ENCODE peak calls at places on chromosome 20, in five cellular contexts. One of them, this sample, is unnamed.

GRCh38 chr20:6999381-6999780 is 231.9 kb downstream of the BMP2 start:
- DNase-seq in suprapubic skin: no peak
- DNase-seq in HepG2: no peak
- DNase-seq in uterus: no peak
- DNase-seq in transverse colon: no peak
- DNase-seq in this sample: no peak

GRCh38 chr20:64261138-64261537 is 5.6 kb downstream of the PCMTD2 start:
- DNase-seq in suprapubic skin: peak
- DNase-seq in HepG2: no peak
- DNase-seq in uterus: peak
- DNase-seq in transverse colon: no peak
- DNase-seq in this sample: no peak

GRCh38 chr20:48660788-48661187 is 167.0 kb downstream of the PREX1 start:
- DNase-seq in suprapubic skin: no peak
- DNase-seq in HepG2: no peak
- DNase-seq in uterus: no peak
- DNase-seq in transverse colon: no peak
- DNase-seq in this sample: no peak

GRCh38 chr20:51480507-51481270 is 61.8 kb downstream of the NFATC2 start:
- DNase-seq in suprapubic skin: no peak
- DNase-seq in HepG2: no peak
- DNase-seq in uterus: no peak
- DNase-seq in transverse colon: no peak
- DNase-seq in this sample: no peak

GRCh38 chr20:40019510-40019909 is 669.5 kb downstream of the MAFB start:
- DNase-seq in suprapubic skin: no peak
- DNase-seq in HepG2: no peak
- DNase-seq in uterus: no peak
- DNase-seq in transverse colon: no peak
- DNase-seq in this sample: no peak

GRCh38 chr20:38121741-38122140 is 43.3 kb downstream of the TGM2 start:
- DNase-seq in suprapubic skin: no peak
- DNase-seq in HepG2: no peak
- DNase-seq in uterus: peak
- DNase-seq in transverse colon: no peak
- DNase-seq in this sample: no peak

GRCh38 chr20:47857142-47857993 is 72.1 kb upstream of the SULF2 start:
- DNase-seq in suprapubic skin: no peak
- DNase-seq in HepG2: peak
- DNase-seq in uterus: peak
- DNase-seq in transverse colon: no peak
- DNase-seq in this sample: no peak

GRCh38 chr20:47973519-47974233 is 188.4 kb upstream of the SULF2 start:
- DNase-seq in suprapubic skin: no peak
- DNase-seq in HepG2: peak
- DNase-seq in uterus: peak
- DNase-seq in transverse colon: no peak
- DNase-seq in this sample: no peak

GRCh38 chr20:4916991-4917881 is 84.1 kb downstream of the SLC23A2 start:
- DNase-seq in suprapubic skin: no peak
- DNase-seq in HepG2: no peak
- DNase-seq in uterus: no peak
- DNase-seq in transverse colon: no peak
- DNase-seq in this sample: no peak

GRCh38 chr20:43680976-43681375 is 14.1 kb downstream of the MYBL2 start:
- DNase-seq in suprapubic skin: no peak
- DNase-seq in HepG2: no peak
- DNase-seq in uterus: no peak
- DNase-seq in transverse colon: no peak
- DNase-seq in this sample: no peak

GRCh38 chr20:16647875-16648597 is 74.8 kb upstream of the KIF16B start:
- DNase-seq in suprapubic skin: no peak
- DNase-seq in HepG2: no peak
- DNase-seq in uterus: no peak
- DNase-seq in transverse colon: no peak
- DNase-seq in this sample: no peak

GRCh38 chr20:46028772-46029371 is at the start of gene SLC12A5:
- DNase-seq in suprapubic skin: no peak
- DNase-seq in HepG2: no peak
- DNase-seq in uterus: no peak
- DNase-seq in transverse colon: no peak
- DNase-seq in this sample: no peak

GRCh38 chr20:46025376-46025783 is 3.6 kb upstream of the SLC12A5 start:
- DNase-seq in suprapubic skin: no peak
- DNase-seq in HepG2: no peak
- DNase-seq in uterus: no peak
- DNase-seq in transverse colon: no peak
- DNase-seq in this sample: no peak

GRCh38 chr20:46030290-46031013 is 1.4 kb downstream of the SLC12A5 start:
- DNase-seq in suprapubic skin: no peak
- DNase-seq in HepG2: no peak
- DNase-seq in uterus: no peak
- DNase-seq in transverse colon: no peak
- DNase-seq in this sample: no peak

GRCh38 chr20:46028110-46028509 is 905 bp upstream of the SLC12A5 start:
- DNase-seq in suprapubic skin: no peak
- DNase-seq in HepG2: no peak
- DNase-seq in uterus: no peak
- DNase-seq in transverse colon: no peak
- DNase-seq in this sample: no peak

GRCh38 chr20:46027245-46027853 is 1.7 kb upstream of the SLC12A5 start:
- DNase-seq in suprapubic skin: no peak
- DNase-seq in HepG2: peak
- DNase-seq in uterus: no peak
- DNase-seq in transverse colon: no peak
- DNase-seq in this sample: peak
- TF ChIP-seq POLR2A in suprapubic skin: no peak
- TF ChIP-seq POLR2A in HepG2: no peak
- TF ChIP-seq POLR2A in uterus: no peak
- TF ChIP-seq POLR2A in transverse colon: no peak
- TF ChIP-seq POLR2A in this sample: no peak

GRCh38 chr20:58995461-58996225 is 11.4 kb downstream of the CTSZ start:
- DNase-seq in suprapubic skin: no peak
- DNase-seq in HepG2: peak
- DNase-seq in uterus: no peak
- DNase-seq in transverse colon: no peak
- DNase-seq in this sample: no peak

GRCh38 chr20:58996226-58996611 is 10.8 kb downstream of the CTSZ start:
- DNase-seq in suprapubic skin: no peak
- DNase-seq in HepG2: no peak
- DNase-seq in uterus: no peak
- DNase-seq in transverse colon: no peak
- DNase-seq in this sample: no peak

GRCh38 chr20:58994390-58995159 is 12.5 kb downstream of the CTSZ start:
- DNase-seq in suprapubic skin: no peak
- DNase-seq in HepG2: no peak
- DNase-seq in uterus: no peak
- DNase-seq in transverse colon: no peak
- DNase-seq in this sample: no peak

GRCh38 chr20:58998656-58999055 is 8.4 kb downstream of the CTSZ start:
- DNase-seq in suprapubic skin: no peak
- DNase-seq in HepG2: no peak
- DNase-seq in uterus: no peak
- DNase-seq in transverse colon: peak
- DNase-seq in this sample: no peak

GRCh38 chr20:58997141-58997770 is 9.8 kb downstream of the CTSZ start:
- DNase-seq in suprapubic skin: no peak
- DNase-seq in HepG2: no peak
- DNase-seq in uterus: no peak
- DNase-seq in transverse colon: no peak
- DNase-seq in this sample: no peak
- TF ChIP-seq POLR2A in suprapubic skin: no peak
- TF ChIP-seq POLR2A in HepG2: no peak
- TF ChIP-seq POLR2A in uterus: no peak
- TF ChIP-seq POLR2A in transverse colon: no peak
- TF ChIP-seq POLR2A in this sample: no peak

DNA sequence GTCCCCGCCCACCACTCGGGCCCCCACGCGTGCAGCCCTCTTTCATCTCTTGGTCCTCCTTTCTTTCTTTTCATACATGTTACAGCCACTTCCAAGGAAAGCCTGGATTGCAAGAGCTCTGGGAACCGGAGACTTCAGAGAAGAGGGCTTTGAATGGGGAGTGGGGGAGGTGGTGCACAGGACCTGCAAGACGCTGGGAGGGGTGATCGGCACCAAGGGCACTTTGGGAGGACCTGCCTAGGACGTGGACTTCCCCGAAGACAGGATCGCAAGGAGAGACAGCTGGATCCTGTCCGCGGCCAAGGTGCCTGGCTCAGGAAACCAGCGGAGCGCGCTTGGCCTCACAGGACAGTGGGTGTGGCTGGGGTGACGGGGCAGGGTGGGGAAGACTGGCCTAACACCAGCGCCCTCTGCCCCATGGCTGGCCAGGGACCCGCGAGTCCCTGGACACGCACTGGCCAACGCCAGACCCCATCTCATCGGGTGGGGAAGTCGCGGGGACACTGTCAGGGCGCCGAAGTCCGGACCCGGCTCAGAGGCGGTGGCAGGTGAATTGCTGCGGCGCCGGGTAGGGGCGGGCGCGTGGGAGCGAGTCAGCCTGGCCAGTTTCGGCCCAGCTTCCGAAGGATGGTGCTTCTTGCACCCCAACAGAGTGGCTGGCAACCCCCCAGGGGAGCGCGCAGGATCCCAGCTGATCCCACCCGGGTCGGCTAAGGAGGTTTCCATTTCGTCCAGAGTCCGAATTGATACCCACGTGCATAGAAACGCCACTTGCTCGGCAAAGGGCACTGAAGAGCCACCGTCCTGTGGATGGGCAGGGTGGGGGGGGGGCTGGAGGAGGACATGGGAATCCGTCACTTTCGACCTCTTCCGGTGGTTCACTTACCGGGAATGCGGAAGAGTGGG is 714 bp upstream of the THBD start:
- DNase-seq in suprapubic skin: peak
- DNase-seq in HepG2: no peak
- DNase-seq in uterus: peak
- DNase-seq in transverse colon: no peak
- DNase-seq in this sample: peak
- TF ChIP-seq POLR2A in suprapubic skin: no peak
- TF ChIP-seq POLR2A in HepG2: no peak
- TF ChIP-seq POLR2A in uterus: no peak
- TF ChIP-seq POLR2A in transverse colon: no peak
- TF ChIP-seq POLR2A in this sample: no peak

DNA sequence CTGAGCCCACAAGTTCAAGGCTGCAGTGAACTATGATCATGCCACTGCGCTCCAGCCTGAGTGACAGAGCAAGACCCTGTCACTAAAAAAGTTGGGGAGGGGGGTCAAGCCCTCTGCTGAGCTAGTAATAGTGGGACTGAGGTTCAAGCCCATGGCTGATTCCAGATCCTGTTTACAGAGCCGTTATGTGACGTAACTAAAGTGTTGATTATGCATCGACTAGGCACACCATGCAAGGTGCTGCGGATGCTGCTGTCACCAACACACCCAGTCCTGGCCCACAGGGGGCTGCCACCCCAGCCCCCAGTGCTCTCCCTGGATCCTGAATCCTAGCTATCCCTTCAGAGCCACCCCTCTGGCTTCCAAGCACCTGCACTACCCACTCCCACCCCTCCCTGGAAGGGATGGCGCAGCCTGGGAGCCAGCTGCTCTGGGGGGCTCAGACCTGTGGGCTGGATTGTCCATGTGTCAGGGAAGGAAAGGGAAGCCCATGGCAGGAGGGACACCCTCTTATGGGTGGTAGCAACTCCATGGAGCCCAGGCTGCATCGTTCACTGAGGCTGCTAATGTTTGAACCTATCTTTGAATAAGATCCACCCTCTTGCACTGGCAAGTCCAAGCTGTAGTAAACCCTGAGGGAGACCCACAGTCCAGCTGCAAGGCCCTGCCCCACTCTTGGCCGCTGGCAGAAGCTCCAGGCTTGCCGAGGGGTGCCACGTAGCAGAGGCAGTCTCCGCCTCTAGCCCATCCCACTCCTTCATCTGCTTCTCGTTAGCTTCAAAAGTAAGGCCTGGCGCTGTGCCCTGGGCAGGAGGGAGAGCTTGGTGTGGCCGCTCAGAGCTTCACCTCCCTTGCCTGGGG is 95.0 kb downstream of the SNX5 start:
- DNase-seq in suprapubic skin: peak
- DNase-seq in HepG2: peak
- DNase-seq in uterus: peak
- DNase-seq in transverse colon: peak
- DNase-seq in this sample: no peak
- TF ChIP-seq POLR2A in suprapubic skin: no peak
- TF ChIP-seq POLR2A in HepG2: peak
- TF ChIP-seq POLR2A in uterus: peak
- TF ChIP-seq POLR2A in transverse colon: peak
- TF ChIP-seq POLR2A in this sample: no peak

GRCh38 chr20:58084966-58085365 is 143.5 kb downstream of the ANKRD60 start:
- DNase-seq in suprapubic skin: no peak
- DNase-seq in HepG2: no peak
- DNase-seq in uterus: no peak
- DNase-seq in transverse colon: no peak
- DNase-seq in this sample: no peak

GRCh38 chr20:58086763-58087566 is 141.5 kb downstream of the ANKRD60 start:
- DNase-seq in suprapubic skin: peak
- DNase-seq in HepG2: peak
- DNase-seq in uterus: peak
- DNase-seq in transverse colon: peak
- DNase-seq in this sample: peak

GRCh38 chr20:58088105-58088504 is 140.3 kb downstream of the ANKRD60 start:
- DNase-seq in suprapubic skin: peak
- DNase-seq in HepG2: no peak
- DNase-seq in uterus: peak
- DNase-seq in transverse colon: no peak
- DNase-seq in this sample: no peak

GRCh38 chr20:58088625-58089024 is 139.8 kb downstream of the ANKRD60 start:
- DNase-seq in suprapubic skin: no peak
- DNase-seq in HepG2: no peak
- DNase-seq in uterus: no peak
- DNase-seq in transverse colon: no peak
- DNase-seq in this sample: no peak

GRCh38 chr20:58087567-58087858 is 140.9 kb downstream of the ANKRD60 start:
- DNase-seq in suprapubic skin: peak
- DNase-seq in HepG2: no peak
- DNase-seq in uterus: no peak
- DNase-seq in transverse colon: no peak
- DNase-seq in this sample: no peak
- TF ChIP-seq POLR2A in suprapubic skin: no peak
- TF ChIP-seq POLR2A in HepG2: no peak
- TF ChIP-seq POLR2A in uterus: no peak
- TF ChIP-seq POLR2A in transverse colon: no peak
- TF ChIP-seq POLR2A in this sample: no peak

This sample was measured in erythroblast.